ENCODE peak calls at places on chromosome 2, in six cellular contexts. One of them, this sample, is unnamed.
A peak's percentile ranks its signal among the peaks of the same experiment; 100 is the strongest.

GRCh38 chr2:235494716-235495372 is 1.0 kb downstream of the AGAP1 start:
- DNase-seq in NCI-H1694: no peak
- DNase-seq in DMS53: peak; percentile 75
- DNase-seq in stimulated activated CD4-positive, alpha-beta T cell treated with anti-CD3 and anti-CD28 coated beads, Interleukin-2, amount 100 ng/mL, for 48 hours: peak; percentile 7
- DNase-seq in cardiac muscle cell: peak; percentile 47
- DNase-seq in neural progenitor cell: peak; percentile 70
- DNase-seq in this sample: no peak

GRCh38 chr2:213089438-213089837 is 62.0 kb downstream of the IKZF2 start:
- DNase-seq in NCI-H1694: no peak
- DNase-seq in DMS53: no peak
- DNase-seq in stimulated activated CD4-positive, alpha-beta T cell treated with anti-CD3 and anti-CD28 coated beads, Interleukin-2, amount 100 ng/mL, for 48 hours: no peak
- DNase-seq in cardiac muscle cell: no peak
- DNase-seq in neural progenitor cell: no peak
- DNase-seq in this sample: no peak

GRCh38 chr2:233033672-233034071 is 1.2 kb downstream of the NEU2 start:
- DNase-seq in NCI-H1694: no peak
- DNase-seq in DMS53: no peak
- DNase-seq in stimulated activated CD4-positive, alpha-beta T cell treated with anti-CD3 and anti-CD28 coated beads, Interleukin-2, amount 100 ng/mL, for 48 hours: peak; percentile 10
- DNase-seq in cardiac muscle cell: no peak
- DNase-seq in neural progenitor cell: no peak
- DNase-seq in this sample: no peak

GRCh38 chr2:68236876-68237275 is 15.5 kb downstream of the PPP3R1 start:
- DNase-seq in NCI-H1694: no peak
- DNase-seq in DMS53: no peak
- DNase-seq in stimulated activated CD4-positive, alpha-beta T cell treated with anti-CD3 and anti-CD28 coated beads, Interleukin-2, amount 100 ng/mL, for 48 hours: no peak
- DNase-seq in cardiac muscle cell: no peak
- DNase-seq in neural progenitor cell: no peak
- DNase-seq in this sample: no peak

GRCh38 chr2:20326163-20326780 is 24.4 kb downstream of the PUM2 start:
- DNase-seq in NCI-H1694: peak; percentile 74
- DNase-seq in DMS53: peak; percentile 69
- DNase-seq in stimulated activated CD4-positive, alpha-beta T cell treated with anti-CD3 and anti-CD28 coated beads, Interleukin-2, amount 100 ng/mL, for 48 hours: no peak
- DNase-seq in cardiac muscle cell: peak; percentile 69
- DNase-seq in neural progenitor cell: peak; percentile 57
- DNase-seq in this sample: no peak

GRCh38 chr2:239193925-239194687 is 206.7 kb downstream of the HDAC4 start:
- DNase-seq in NCI-H1694: no peak
- DNase-seq in DMS53: peak; percentile 17
- DNase-seq in stimulated activated CD4-positive, alpha-beta T cell treated with anti-CD3 and anti-CD28 coated beads, Interleukin-2, amount 100 ng/mL, for 48 hours: no peak
- DNase-seq in cardiac muscle cell: no peak
- DNase-seq in neural progenitor cell: peak; percentile 37
- DNase-seq in this sample: no peak

GRCh38 chr2:237429761-237430160 is 15.8 kb upstream of the COL6A3 start:
- DNase-seq in NCI-H1694: no peak
- DNase-seq in DMS53: no peak
- DNase-seq in stimulated activated CD4-positive, alpha-beta T cell treated with anti-CD3 and anti-CD28 coated beads, Interleukin-2, amount 100 ng/mL, for 48 hours: no peak
- DNase-seq in cardiac muscle cell: no peak
- DNase-seq in neural progenitor cell: no peak
- DNase-seq in this sample: no peak

GRCh38 chr2:184598313-184599053 is at the start of gene ZNF804A:
- DNase-seq in NCI-H1694: peak; percentile 87
- DNase-seq in DMS53: peak; percentile 89
- DNase-seq in stimulated activated CD4-positive, alpha-beta T cell treated with anti-CD3 and anti-CD28 coated beads, Interleukin-2, amount 100 ng/mL, for 48 hours: no peak
- DNase-seq in cardiac muscle cell: peak; percentile 68
- DNase-seq in neural progenitor cell: peak; percentile 81
- DNase-seq in this sample: no peak

GRCh38 chr2:104332733-104333132 is 521.2 kb upstream of the POU3F3 start:
- DNase-seq in NCI-H1694: no peak
- DNase-seq in DMS53: no peak
- DNase-seq in stimulated activated CD4-positive, alpha-beta T cell treated with anti-CD3 and anti-CD28 coated beads, Interleukin-2, amount 100 ng/mL, for 48 hours: no peak
- DNase-seq in cardiac muscle cell: no peak
- DNase-seq in neural progenitor cell: no peak
- DNase-seq in this sample: no peak

GRCh38 chr2:223614534-223614933 is 12.4 kb upstream of the SCG2 start:
- DNase-seq in NCI-H1694: no peak
- DNase-seq in DMS53: no peak
- DNase-seq in stimulated activated CD4-positive, alpha-beta T cell treated with anti-CD3 and anti-CD28 coated beads, Interleukin-2, amount 100 ng/mL, for 48 hours: no peak
- DNase-seq in cardiac muscle cell: no peak
- DNase-seq in neural progenitor cell: no peak
- DNase-seq in this sample: no peak

This sample was measured in thoracic aorta.